ENCODE peak calls at places on chromosomes 13 and 19, in seven cellular contexts. B is OCI-LY7; W is Caco-2; O is psoas muscle; C is CD8-positive, alpha-beta T cell; R is left ventricle myocardium inferior; M is SK-N-SH. Z is an unnamed sample. For H3K4me1, the result is how much of the 10 kb centered on the place peaks cover.

GRCh38 chr13:81927347-81927746 is 1586.4 kb upstream of the SPRY2 start:
- DNase-seq in B (no peak), W (peak), O (no peak), C (no peak), R (no peak), M (no peak), Z (peak)

GRCh38 chr13:39786091-39786490 is 130.6 kb downstream of the COG6 start:
- DNase-seq in B (no peak), W (no peak), O (no peak), C (no peak), R (no peak), M (no peak), Z (no peak)

GRCh38 chr19:1070576-1070930 is 3.6 kb downstream of the ARHGAP45 start:
- DNase-seq in B (no peak), W (no peak), O (peak), C (no peak), R (no peak), M (no peak), Z (no peak)

GRCh38 chr13:46321494-46322225 is 65.4 kb downstream of the RUBCNL start:
- DNase-seq in B (peak), W (peak), O (peak), C (peak), R (peak), M (peak), Z (peak)

GRCh38 chr19:16684216-16684615 is 23.3 kb downstream of the TMEM38A start:
- DNase-seq in B (no peak), W (no peak), O (no peak), C (no peak), R (no peak), M (no peak), Z (no peak)

GRCh38 chr13:35354882-35355281 is 121.6 kb downstream of the MAB21L1 start:
- DNase-seq in B (no peak), W (no peak), O (no peak), C (no peak), R (no peak), M (no peak), Z (no peak)

GRCh38 chr19:30133803-30134202 is 191.8 kb downstream of the URI1 start:
- DNase-seq in B (no peak), W (no peak), O (no peak), C (no peak), R (no peak), M (no peak), Z (no peak)

GRCh38 chr13:21583496-21583895 is 20.5 kb downstream of the MICU2 start:
- DNase-seq in B (no peak), W (peak), O (no peak), C (no peak), R (no peak), M (no peak), Z (no peak)

GRCh38 chr13:106433066-106433465 is 102.4 kb downstream of the EFNB2 start:
- DNase-seq in B (no peak), W (no peak), O (no peak), C (no peak), R (no peak), M (no peak), Z (no peak)

GRCh38 chr13:49791214-49791752 is 1.2 kb downstream of the KPNA3 start:
- DNase-seq in B (peak), W (peak), O (no peak), C (no peak), R (no peak), M (peak), Z (peak)

GRCh38 chr13:52405767-52406494 is at the start of gene THSD1:
- DNase-seq in B (no peak), W (peak), O (peak), C (no peak), R (peak), M (peak), Z (peak)

GRCh38 chr19:17101686-17102628 is 26.4 kb downstream of the MYO9B start:
- DNase-seq in B (no peak), W (no peak), O (no peak), C (no peak), R (no peak), M (no peak), Z (no peak)

GRCh38 chr13:45954861-45955595 is 97.5 kb downstream of the ZC3H13 start:
- DNase-seq in B (no peak), W (no peak), O (no peak), C (no peak), R (no peak), M (no peak), Z (peak)

GRCh38 chr13:110592670-110593069 is 22.7 kb upstream of the NAXD start:
- DNase-seq in B (no peak), W (no peak), O (no peak), C (no peak), R (no peak), M (no peak), Z (no peak)

GRCh38 chr13:45339867-45340266 is 1.1 kb downstream of the TPT1 start:
- DNase-seq in B (no peak), W (no peak), O (no peak), C (no peak), R (no peak), M (no peak), Z (no peak)

GRCh38 chr19:31280266-31281006 is 68.8 kb downstream of the TSHZ3 start:
- DNase-seq in B (no peak), W (no peak), O (no peak), C (no peak), R (no peak), M (no peak), Z (no peak)

GRCh38 chr19:798415-799075 is 1.3 kb downstream of the PTBP1 start:
- DNase-seq in B (peak), W (peak), O (no peak), C (no peak), R (no peak), M (no peak), Z (no peak)

GRCh38 chr19:1000095-1000494 is at the start of gene GRIN3B:
- DNase-seq in B (peak), W (peak), O (peak), C (peak), R (no peak), M (peak), Z (peak)

GRCh38 chr13:60162096-60162495 is 1.6 kb downstream of the DIAPH3 start:
- DNase-seq in B (no peak), W (no peak), O (no peak), C (no peak), R (no peak), M (no peak), Z (no peak)

GRCh38 chr19:49809155-49809986 is 3.7 kb downstream of the FUZ start:
- DNase-seq in B (peak), W (peak), O (peak), C (peak), R (peak), M (peak), Z (no peak)

GRCh38 chr13:49218493-49219051 is 1.6 kb upstream of the MLNR start:
- DNase-seq in B (no peak), W (no peak), O (no peak), C (no peak), R (no peak), M (no peak), Z (peak)

GRCh38 chr19:10667867-10668266 is 13.7 kb downstream of the ILF3 start:
- DNase-seq in B (no peak), W (no peak), O (no peak), C (no peak), R (no peak), M (no peak), Z (no peak)

GRCh38 chr19:10660346-10660745 is 6.2 kb downstream of the ILF3 start:
- DNase-seq in B (no peak), W (no peak), O (no peak), C (no peak), R (no peak), M (no peak), Z (no peak)

GRCh38 chr19:10662384-10663251 is 8.5 kb downstream of the ILF3 start:
- DNase-seq in B (peak), W (no peak), O (no peak), C (no peak), R (no peak), M (no peak), Z (no peak)

DNA sequence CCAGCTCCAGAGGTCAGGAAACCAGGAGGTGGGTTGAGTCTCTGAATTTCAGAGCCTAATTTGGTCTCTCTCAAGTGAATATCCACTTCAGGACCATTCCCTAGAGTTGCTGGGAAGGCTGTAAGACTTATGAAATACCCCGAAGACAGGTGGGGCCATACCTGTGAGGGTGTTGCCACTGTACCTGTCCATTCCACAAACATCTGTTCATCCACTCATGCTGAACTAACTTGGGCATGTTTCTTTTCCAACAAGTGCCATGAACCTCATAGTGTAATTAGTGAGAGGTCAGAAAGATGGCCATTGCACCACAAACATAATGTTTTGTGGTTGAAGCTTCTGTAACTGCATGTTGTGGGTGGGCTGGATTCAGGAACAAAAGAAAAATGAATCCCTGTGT is 7.8 kb downstream of the ILF3 start:
- DNase-seq in B (no peak), W (no peak), O (no peak), C (no peak), R (no peak), M (no peak), Z (no peak)
- H3K4me1 ChIP-seq in B (half or more), W (under half), O (under half), C (half or more), R (half or more), M (under half), Z (under half)

DNA sequence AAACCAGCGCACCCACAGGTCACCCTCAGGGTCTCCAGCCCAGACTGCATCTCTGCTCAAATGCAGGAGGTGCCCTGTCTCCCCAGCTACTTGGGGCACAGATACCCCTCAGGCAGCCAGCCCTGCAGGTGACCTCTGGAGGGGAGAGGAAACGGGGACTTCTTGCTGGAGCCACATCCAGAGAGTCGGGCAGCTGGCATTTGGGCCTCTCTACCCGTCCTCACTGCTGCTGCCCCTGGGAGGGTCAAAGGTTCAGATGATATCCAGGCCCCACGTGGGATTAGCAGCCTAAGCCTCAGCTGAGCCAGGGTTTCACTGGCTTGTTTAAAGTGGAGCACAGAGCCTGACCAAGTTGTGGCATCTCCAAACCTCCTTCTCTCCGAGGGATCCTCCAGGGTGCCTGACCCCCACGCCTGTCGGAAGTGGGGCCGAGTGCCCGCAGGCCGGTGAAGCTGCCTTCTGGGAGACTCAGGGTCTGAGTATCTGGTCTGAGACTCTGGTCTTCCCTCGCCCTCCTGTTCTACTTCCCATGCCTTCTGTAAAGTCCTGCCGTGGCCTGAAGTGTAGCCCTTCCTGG is 2.2 kb downstream of the RASA3 start:
- DNase-seq in B (no peak), W (no peak), O (peak), C (no peak), R (no peak), M (no peak), Z (no peak)
- H3K4me1 ChIP-seq in B (under half), W (under half), O (half or more), C (half or more), R (half or more), M (under half), Z (under half)

GRCh38 chr19:2233601-2234280 is 2.4 kb downstream of the PLEKHJ1 start:
- DNase-seq in B (peak), W (no peak), O (no peak), C (no peak), R (no peak), M (no peak), Z (no peak)

GRCh38 chr19:2235396-2236284 is 489 bp downstream of the PLEKHJ1 start:
- DNase-seq in B (peak), W (peak), O (no peak), C (peak), R (peak), M (peak), Z (peak)

GRCh38 chr19:2236285-2237050 is at the start of the genes PLEKHJ1 and SF3A2:
- DNase-seq in B (peak), W (peak), O (peak), C (peak), R (peak), M (peak), Z (peak)

GRCh38 chr19:2237051-2237868 is 636 bp downstream of the SF3A2 start:
- DNase-seq in B (peak), W (no peak), O (no peak), C (no peak), R (no peak), M (no peak), Z (peak)

DNA sequence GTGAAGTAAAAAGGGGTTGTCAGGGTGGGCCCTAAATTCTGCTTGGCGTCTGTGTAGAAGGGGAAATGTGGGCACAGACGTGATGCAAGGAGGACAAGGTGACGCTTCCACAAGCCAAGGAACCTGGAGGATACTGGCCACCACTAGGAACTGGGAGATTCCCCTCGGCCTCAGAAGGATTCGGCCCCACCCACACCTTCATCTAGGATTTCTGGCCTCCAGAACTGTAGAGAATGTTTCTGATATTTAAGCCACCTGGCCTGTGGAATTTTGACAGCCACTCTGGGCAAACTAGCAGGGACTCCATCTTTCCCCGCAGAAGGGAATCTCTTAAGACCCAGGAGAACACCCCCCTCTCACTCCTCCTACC is 1.1 kb downstream of the PLEKHJ1 start:
- DNase-seq in B (no peak), W (no peak), O (no peak), C (no peak), R (no peak), M (no peak), Z (no peak)
- H3K4me1 ChIP-seq in B (half or more), W (under half), O (under half), C (under half), R (half or more), M (under half), Z (under half)

GRCh38 chr13:99800951-99801350 is 170.6 kb downstream of the ZIC5 start:
- DNase-seq in B (no peak), W (no peak), O (no peak), C (no peak), R (no peak), M (no peak), Z (no peak)

GRCh38 chr13:99805361-99805760 is 166.2 kb downstream of the ZIC5 start:
- DNase-seq in B (no peak), W (no peak), O (no peak), C (no peak), R (no peak), M (no peak), Z (no peak)

GRCh38 chr13:99803141-99803540 is 168.4 kb downstream of the ZIC5 start:
- DNase-seq in B (no peak), W (no peak), O (no peak), C (no peak), R (no peak), M (no peak), Z (no peak)

GRCh38 chr13:99800004-99800403 is 171.6 kb downstream of the ZIC5 start:
- DNase-seq in B (no peak), W (no peak), O (no peak), C (no peak), R (no peak), M (no peak), Z (no peak)

GRCh38 chr13:99802416-99802815 is 169.2 kb downstream of the ZIC5 start:
- DNase-seq in B (no peak), W (no peak), O (no peak), C (no peak), R (no peak), M (no peak), Z (no peak)
- H3K4me1 ChIP-seq in B (under half), W (under half), O (under half), C (under half), R (under half), M (under half), Z (under half)

GRCh38 chr19:6239401-6239844 is 40.4 kb downstream of the MLLT1 start:
- DNase-seq in B (no peak), W (no peak), O (peak), C (no peak), R (peak), M (peak), Z (no peak)
- H3K4me1 ChIP-seq in B (under half), W (under half), O (half or more), C (under half), R (half or more), M (half or more), Z (under half)

DNA sequence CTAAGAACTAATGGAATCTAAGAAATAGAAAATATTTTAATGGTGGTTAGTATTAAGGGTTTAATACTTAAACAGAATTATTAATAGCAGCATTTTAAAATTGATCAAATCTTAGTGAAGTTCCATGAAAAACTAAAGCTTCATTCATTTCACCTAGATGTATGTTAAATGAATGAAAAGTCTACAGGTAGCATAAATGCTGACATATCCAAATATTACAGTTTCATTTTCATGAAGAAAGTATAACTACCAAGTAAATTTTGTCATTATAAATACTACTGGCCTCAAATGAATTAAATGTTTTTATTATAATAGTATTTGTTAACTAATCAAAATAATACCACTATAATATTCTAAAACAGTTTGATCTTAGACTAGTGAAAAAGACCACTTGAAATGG is 403.3 kb downstream of the LIG4 start:
- DNase-seq in B (no peak), W (no peak), O (no peak), C (no peak), R (no peak), M (no peak), Z (no peak)
- H3K4me1 ChIP-seq in B (under half), W (under half), O (under half), C (under half), R (under half), M (under half), Z (under half)

GRCh38 chr19:18425515-18426415 is 6.6 kb downstream of the SSBP4 start:
- DNase-seq in B (no peak), W (no peak), O (peak), C (no peak), R (peak), M (no peak), Z (no peak)

GRCh38 chr19:18427752-18428131 is 8.5 kb downstream of the SSBP4 start:
- DNase-seq in B (no peak), W (no peak), O (no peak), C (no peak), R (no peak), M (no peak), Z (no peak)

GRCh38 chr19:18428173-18428836 is 9.1 kb downstream of the SSBP4 start:
- DNase-seq in B (no peak), W (no peak), O (peak), C (no peak), R (no peak), M (no peak), Z (no peak)

GRCh38 chr19:18426416-18426767 is 7.2 kb downstream of the SSBP4 start:
- DNase-seq in B (no peak), W (no peak), O (no peak), C (no peak), R (no peak), M (no peak), Z (no peak)

GRCh38 chr19:18427080-18427751 is 8.0 kb downstream of the SSBP4 start:
- DNase-seq in B (no peak), W (no peak), O (peak), C (no peak), R (no peak), M (no peak), Z (no peak)
- H3K4me1 ChIP-seq in B (half or more), W (under half), O (under half), C (half or more), R (half or more), M (under half), Z (under half)

GRCh38 chr19:13018037-13018914 is 23.0 kb downstream of the NFIX start:
- DNase-seq in B (no peak), W (no peak), O (peak), C (no peak), R (peak), M (peak), Z (no peak)
- H3K4me1 ChIP-seq in B (under half), W (under half), O (half or more), C (under half), R (half or more), M (under half), Z (under half)

GRCh38 chr13:99322297-99323103 is 15.3 kb upstream of the GPR183 start:
- DNase-seq in B (no peak), W (no peak), O (no peak), C (no peak), R (no peak), M (no peak), Z (no peak)
- H3K4me1 ChIP-seq in B (under half), W (under half), O (under half), C (half or more), R (under half), M (under half), Z (under half)